ENCODE peak calls at places on chromosomes 3 and 15, in six cellular contexts. One of them, this sample, is unnamed.

GRCh38 chr3:87833039-87833377 is 225.8 kb downstream of the CGGBP1 start:
- DNase-seq in right lobe of liver: no peak
- DNase-seq in ovary: no peak
- DNase-seq in stomach: no peak
- DNase-seq in transverse colon: no peak
- DNase-seq in gastrocnemius medialis: no peak
- DNase-seq in this sample: no peak

GRCh38 chr15:92683511-92683834 is 27.9 kb upstream of the FAM174B start:
- DNase-seq in transverse colon: peak
- DNase-seq in gastrocnemius medialis: peak
- DNase-seq in right lobe of liver: peak
- DNase-seq in ovary: no peak
- DNase-seq in stomach: peak
- DNase-seq in this sample: no peak

GRCh38 chr3:150543531-150543930 is 2.8 kb downstream of the SERP1 start:
- DNase-seq in transverse colon: no peak
- DNase-seq in ovary: no peak
- DNase-seq in right lobe of liver: no peak
- DNase-seq in stomach: no peak
- DNase-seq in gastrocnemius medialis: no peak
- DNase-seq in this sample: no peak

GRCh38 chr3:140128217-140129137 is 193.5 kb downstream of the CLSTN2 start:
- DNase-seq in right lobe of liver: peak
- DNase-seq in ovary: no peak
- DNase-seq in gastrocnemius medialis: peak
- DNase-seq in transverse colon: peak
- DNase-seq in stomach: peak
- DNase-seq in this sample: no peak

GRCh38 chr3:192013110-192013509 is 552.1 kb downstream of the PYDC2 start:
- DNase-seq in right lobe of liver: no peak
- DNase-seq in gastrocnemius medialis: no peak
- DNase-seq in ovary: no peak
- DNase-seq in transverse colon: no peak
- DNase-seq in stomach: no peak
- DNase-seq in this sample: no peak

GRCh38 chr3:155282416-155283091 is 10.9 kb downstream of the STRIT1 start:
- DNase-seq in transverse colon: no peak
- DNase-seq in stomach: no peak
- DNase-seq in gastrocnemius medialis: no peak
- DNase-seq in right lobe of liver: no peak
- DNase-seq in ovary: no peak
- DNase-seq in this sample: no peak

GRCh38 chr15:42275780-42276395 is 2.7 kb upstream of the TMEM87A start:
- DNase-seq in ovary: no peak
- DNase-seq in gastrocnemius medialis: no peak
- DNase-seq in right lobe of liver: no peak
- DNase-seq in transverse colon: no peak
- DNase-seq in stomach: no peak
- DNase-seq in this sample: no peak

GRCh38 chr15:43769584-43770228 is 7.1 kb downstream of the ELL3 start:
- DNase-seq in stomach: peak
- DNase-seq in ovary: peak
- DNase-seq in right lobe of liver: no peak
- DNase-seq in transverse colon: peak
- DNase-seq in gastrocnemius medialis: no peak
- DNase-seq in this sample: no peak

GRCh38 chr15:29151111-29151857 is 118.3 kb downstream of the NSMCE3 start:
- DNase-seq in right lobe of liver: no peak
- DNase-seq in gastrocnemius medialis: no peak
- DNase-seq in ovary: no peak
- DNase-seq in transverse colon: no peak
- DNase-seq in stomach: peak
- DNase-seq in this sample: no peak

GRCh38 chr15:53059273-53060043 is 269.3 kb upstream of the ONECUT1 start:
- DNase-seq in ovary: no peak
- DNase-seq in right lobe of liver: peak
- DNase-seq in gastrocnemius medialis: no peak
- DNase-seq in transverse colon: no peak
- DNase-seq in stomach: no peak
- DNase-seq in this sample: no peak

GRCh38 chr3:112117415-112117814 is 15.6 kb downstream of the GCSAM start:
- DNase-seq in gastrocnemius medialis: no peak
- DNase-seq in ovary: no peak
- DNase-seq in transverse colon: no peak
- DNase-seq in stomach: no peak
- DNase-seq in right lobe of liver: no peak
- DNase-seq in this sample: no peak

GRCh38 chr3:112116777-112117186 is 16.3 kb downstream of the GCSAM start:
- DNase-seq in ovary: no peak
- DNase-seq in gastrocnemius medialis: no peak
- DNase-seq in right lobe of liver: no peak
- DNase-seq in transverse colon: no peak
- DNase-seq in stomach: no peak
- DNase-seq in this sample: no peak

GRCh38 chr3:112115161-112115739 is 17.8 kb downstream of the GCSAM start:
- DNase-seq in stomach: no peak
- DNase-seq in transverse colon: no peak
- DNase-seq in gastrocnemius medialis: no peak
- DNase-seq in right lobe of liver: no peak
- DNase-seq in ovary: no peak
- DNase-seq in this sample: no peak

GRCh38 chr3:112114558-112115160 is 18.4 kb downstream of the GCSAM start:
- DNase-seq in transverse colon: no peak
- DNase-seq in right lobe of liver: no peak
- DNase-seq in ovary: no peak
- DNase-seq in gastrocnemius medialis: no peak
- DNase-seq in stomach: no peak
- DNase-seq in this sample: no peak

GRCh38 chr3:112115806-112116383 is 17.2 kb downstream of the GCSAM start:
- DNase-seq in gastrocnemius medialis: no peak
- DNase-seq in right lobe of liver: no peak
- DNase-seq in ovary: no peak
- DNase-seq in transverse colon: no peak
- DNase-seq in stomach: no peak
- DNase-seq in this sample: no peak
- TF ChIP-seq POLR2A in gastrocnemius medialis: no peak
- TF ChIP-seq POLR2A in right lobe of liver: no peak
- TF ChIP-seq POLR2A in ovary: no peak
- TF ChIP-seq POLR2A in transverse colon: no peak
- TF ChIP-seq POLR2A in stomach: no peak
- TF ChIP-seq POLR2A in this sample: no peak

GRCh38 chr3:196789773-196790419 is 50.2 kb downstream of the PAK2 start:
- DNase-seq in gastrocnemius medialis: no peak
- DNase-seq in ovary: no peak
- DNase-seq in transverse colon: no peak
- DNase-seq in stomach: no peak
- DNase-seq in right lobe of liver: no peak
- DNase-seq in this sample: no peak
- TF ChIP-seq CTCF in gastrocnemius medialis: no peak
- TF ChIP-seq CTCF in ovary: no peak
- TF ChIP-seq CTCF in transverse colon: no peak
- TF ChIP-seq CTCF in stomach: no peak
- TF ChIP-seq CTCF in right lobe of liver: no peak
- TF ChIP-seq CTCF in this sample: no peak

GRCh38 chr3:169812124-169812843 is 386 bp upstream of the LRRIQ4 start:
- DNase-seq in gastrocnemius medialis: peak
- DNase-seq in right lobe of liver: peak
- DNase-seq in stomach: peak
- DNase-seq in ovary: peak
- DNase-seq in transverse colon: peak
- DNase-seq in this sample: peak
- TF ChIP-seq POLR2A in gastrocnemius medialis: no peak
- TF ChIP-seq POLR2A in right lobe of liver: no peak
- TF ChIP-seq POLR2A in stomach: no peak
- TF ChIP-seq POLR2A in ovary: no peak
- TF ChIP-seq POLR2A in transverse colon: no peak
- TF ChIP-seq POLR2A in this sample: no peak

GRCh38 chr3:94524102-94524922 is 461.5 kb downstream of the NSUN3 start:
- DNase-seq in stomach: no peak
- DNase-seq in ovary: no peak
- DNase-seq in right lobe of liver: no peak
- DNase-seq in gastrocnemius medialis: no peak
- DNase-seq in transverse colon: no peak
- DNase-seq in this sample: no peak

GRCh38 chr3:94520364-94520763 is 457.5 kb downstream of the NSUN3 start:
- DNase-seq in ovary: no peak
- DNase-seq in stomach: no peak
- DNase-seq in gastrocnemius medialis: no peak
- DNase-seq in transverse colon: no peak
- DNase-seq in right lobe of liver: no peak
- DNase-seq in this sample: no peak

GRCh38 chr3:94525039-94525438 is 462.2 kb downstream of the NSUN3 start:
- DNase-seq in gastrocnemius medialis: no peak
- DNase-seq in right lobe of liver: no peak
- DNase-seq in ovary: peak
- DNase-seq in transverse colon: no peak
- DNase-seq in stomach: no peak
- DNase-seq in this sample: no peak

DNA sequence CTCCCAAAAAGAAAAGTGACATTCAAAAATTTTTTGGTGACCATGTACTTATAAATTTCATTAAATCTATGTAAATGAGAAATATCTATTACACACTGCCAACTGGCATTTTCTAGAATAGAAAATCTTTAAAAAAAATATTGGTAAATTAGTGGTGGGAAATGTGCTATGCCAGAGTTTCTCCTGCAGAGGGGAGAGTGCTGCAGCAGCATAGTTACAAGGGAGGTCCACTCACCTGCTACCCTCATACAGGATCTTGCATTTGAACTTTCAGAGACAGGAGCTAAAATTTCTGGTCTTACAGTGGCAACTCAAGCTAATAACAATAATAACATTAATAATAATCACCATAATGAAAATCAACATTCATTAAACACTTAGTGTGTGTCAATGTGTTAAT is 459.6 kb downstream of the NSUN3 start:
- DNase-seq in gastrocnemius medialis: no peak
- DNase-seq in ovary: no peak
- DNase-seq in right lobe of liver: no peak
- DNase-seq in stomach: no peak
- DNase-seq in transverse colon: no peak
- DNase-seq in this sample: no peak
- TF ChIP-seq CTCF in gastrocnemius medialis: no peak
- TF ChIP-seq CTCF in ovary: no peak
- TF ChIP-seq CTCF in right lobe of liver: peak
- TF ChIP-seq CTCF in stomach: no peak
- TF ChIP-seq CTCF in transverse colon: no peak
- TF ChIP-seq CTCF in this sample: no peak

GRCh38 chr3:125055165-125055912 is 458 bp downstream of the HEG1 start:
- DNase-seq in ovary: peak
- DNase-seq in stomach: no peak
- DNase-seq in transverse colon: no peak
- DNase-seq in right lobe of liver: peak
- DNase-seq in gastrocnemius medialis: no peak
- DNase-seq in this sample: no peak

GRCh38 chr3:125058529-125058928 is 2.7 kb upstream of the HEG1 start:
- DNase-seq in gastrocnemius medialis: no peak
- DNase-seq in right lobe of liver: no peak
- DNase-seq in stomach: no peak
- DNase-seq in transverse colon: no peak
- DNase-seq in ovary: no peak
- DNase-seq in this sample: no peak

GRCh38 chr3:125057186-125057850 is 1.5 kb upstream of the HEG1 start:
- DNase-seq in ovary: no peak
- DNase-seq in stomach: no peak
- DNase-seq in transverse colon: no peak
- DNase-seq in gastrocnemius medialis: peak
- DNase-seq in right lobe of liver: no peak
- DNase-seq in this sample: no peak

GRCh38 chr3:125054436-125055164 is 1.2 kb downstream of the HEG1 start:
- DNase-seq in right lobe of liver: no peak
- DNase-seq in gastrocnemius medialis: peak
- DNase-seq in transverse colon: no peak
- DNase-seq in stomach: no peak
- DNase-seq in ovary: no peak
- DNase-seq in this sample: no peak

GRCh38 chr3:125055913-125056705 is at the start of gene HEG1:
- DNase-seq in gastrocnemius medialis: peak
- DNase-seq in right lobe of liver: peak
- DNase-seq in ovary: peak
- DNase-seq in transverse colon: peak
- DNase-seq in stomach: peak
- DNase-seq in this sample: peak
- TF ChIP-seq POLR2A in gastrocnemius medialis: peak
- TF ChIP-seq POLR2A in right lobe of liver: peak
- TF ChIP-seq POLR2A in ovary: peak
- TF ChIP-seq POLR2A in transverse colon: peak
- TF ChIP-seq POLR2A in stomach: no peak
- TF ChIP-seq POLR2A in this sample: no peak

GRCh38 chr15:64008177-64008576 is 38.1 kb downstream of the DAPK2 start:
- DNase-seq in stomach: no peak
- DNase-seq in transverse colon: no peak
- DNase-seq in gastrocnemius medialis: no peak
- DNase-seq in right lobe of liver: no peak
- DNase-seq in ovary: no peak
- DNase-seq in this sample: no peak

GRCh38 chr15:64009241-64009640 is 37.0 kb downstream of the DAPK2 start:
- DNase-seq in ovary: no peak
- DNase-seq in stomach: no peak
- DNase-seq in right lobe of liver: no peak
- DNase-seq in transverse colon: peak
- DNase-seq in gastrocnemius medialis: peak
- DNase-seq in this sample: no peak

GRCh38 chr15:64013179-64014043 is 32.9 kb downstream of the DAPK2 start:
- DNase-seq in stomach: peak
- DNase-seq in right lobe of liver: no peak
- DNase-seq in transverse colon: peak
- DNase-seq in gastrocnemius medialis: peak
- DNase-seq in ovary: no peak
- DNase-seq in this sample: no peak

GRCh38 chr15:64009798-64010241 is 36.5 kb downstream of the DAPK2 start:
- DNase-seq in transverse colon: no peak
- DNase-seq in stomach: no peak
- DNase-seq in gastrocnemius medialis: peak
- DNase-seq in right lobe of liver: no peak
- DNase-seq in ovary: no peak
- DNase-seq in this sample: no peak

DNA sequence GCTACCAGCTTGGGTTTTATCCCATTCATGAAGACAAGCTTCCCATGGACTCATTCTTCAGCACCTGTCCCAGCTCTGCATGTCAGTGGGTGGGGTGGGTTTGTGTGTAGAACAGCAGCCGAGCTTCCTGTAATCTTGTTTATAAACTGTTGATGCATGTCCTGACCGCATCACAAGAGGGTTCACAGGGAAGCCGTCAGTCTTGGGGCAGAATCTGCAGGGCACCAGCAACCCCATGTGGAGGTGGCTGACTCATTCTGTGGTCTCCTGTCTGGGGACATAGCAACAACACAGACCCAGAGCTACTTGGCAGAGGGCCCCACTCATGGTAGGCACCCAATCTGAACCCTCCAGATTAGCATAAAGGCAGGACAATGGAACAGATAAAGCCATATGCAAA is 35.6 kb downstream of the DAPK2 start:
- DNase-seq in transverse colon: peak
- DNase-seq in stomach: peak
- DNase-seq in ovary: no peak
- DNase-seq in gastrocnemius medialis: peak
- DNase-seq in right lobe of liver: no peak
- DNase-seq in this sample: peak
- TF ChIP-seq CTCF in transverse colon: no peak
- TF ChIP-seq CTCF in stomach: no peak
- TF ChIP-seq CTCF in ovary: no peak
- TF ChIP-seq CTCF in gastrocnemius medialis: no peak
- TF ChIP-seq CTCF in right lobe of liver: no peak
- TF ChIP-seq CTCF in this sample: no peak